ENCODE peak calls at places on chromosomes 4 and X, in five cellular contexts. B is upper lobe of left lung, G is transverse colon, E is tibial artery, Y is AG04450. J is an unnamed sample.

GRCh38 chr4:113952452-113953029 is 26.9 kb downstream of the ARSJ start:
- DNase-seq in B (no peak), G (no peak), E (no peak), Y (no peak), J (no peak)

GRCh38 chr4:164446516-164446915 is 307.4 kb upstream of the SMIM31 start:
- DNase-seq in B (no peak), G (no peak), E (no peak), Y (no peak), J (no peak)

GRCh38 chrX:154545673-154546274 is 872 bp downstream of the G6PD start:
- DNase-seq in B (no peak), G (no peak), E (no peak), Y (no peak), J (no peak)

GRCh38 chrX:130682990-130683389 is 220.0 kb downstream of the ENOX2 start:
- DNase-seq in B (no peak), G (no peak), E (no peak), Y (no peak), J (no peak)

GRCh38 chr4:6225469-6225868 is 25.1 kb upstream of the JAKMIP1 start:
- DNase-seq in B (no peak), G (no peak), E (peak; percentile 13), Y (no peak), J (no peak)

GRCh38 chrX:19075754-19076153 is 46.5 kb downstream of the ADGRG2 start:
- DNase-seq in B (no peak), G (no peak), E (no peak), Y (no peak), J (no peak)

GRCh38 chr4:84814100-84814750 is 152.3 kb downstream of the WDFY3 start:
- DNase-seq in B (peak; percentile 50), G (no peak), E (peak; percentile 48), Y (peak; percentile 61), J (peak; percentile 57)

GRCh38 chrX:23737413-23737812 is 5.7 kb downstream of the ACOT9 start:
- DNase-seq in B (no peak), G (no peak), E (no peak), Y (no peak), J (no peak)

GRCh38 chr4:121758896-121759568 is 5.9 kb downstream of the SMIM43 start:
- DNase-seq in B (no peak), G (no peak), E (no peak), Y (no peak), J (no peak)

GRCh38 chrX:47587906-47588735 is 5.9 kb downstream of the TIMP1 start:
- DNase-seq in B (no peak), G (no peak), E (no peak), Y (no peak), J (no peak)

GRCh38 chr4:81839347-81840042 is 367.8 kb upstream of the RASGEF1B start:
- DNase-seq in B (no peak), G (no peak), E (no peak), Y (no peak), J (no peak)

GRCh38 chr4:11428161-11428700 is 463 bp downstream of the HS3ST1 start:
- DNase-seq in B (peak; percentile 25), G (no peak), E (no peak), Y (no peak), J (no peak)

GRCh38 chrX:31279359-31279758 is 207.5 kb upstream of the FTHL17 start:
- DNase-seq in B (no peak), G (no peak), E (no peak), Y (no peak), J (no peak)

GRCh38 chr4:27184508-27185155 is 324.0 kb downstream of the STIM2 start:
- DNase-seq in B (no peak), G (no peak), E (no peak), Y (no peak), J (no peak)

GRCh38 chr4:42149004-42149403 is 3.5 kb downstream of the BEND4 start:
- DNase-seq in B (no peak), G (no peak), E (no peak), Y (no peak), J (no peak)

GRCh38 chr4:18167831-18168230 is 146.3 kb upstream of the LCORL start:
- DNase-seq in B (no peak), G (no peak), E (no peak), Y (no peak), J (no peak)

GRCh38 chr4:168648929-168649328 is 152.1 kb downstream of the PALLD start:
- DNase-seq in B (no peak), G (no peak), E (no peak), Y (no peak), J (no peak)

GRCh38 chrX:26851981-26852380 is 611.2 kb downstream of the PPP4R3C start:
- DNase-seq in B (no peak), G (no peak), E (no peak), Y (no peak), J (no peak)

GRCh38 chr4:53192496-53192895 is 173.4 kb downstream of the SCFD2 start:
- DNase-seq in B (no peak), G (no peak), E (no peak), Y (no peak), J (no peak)

GRCh38 chr4:87005690-87006461 is 71.1 kb downstream of the AFF1 start:
- DNase-seq in B (no peak), G (peak; percentile 34), E (no peak), Y (no peak), J (no peak)

GRCh38 chr4:8597791-8598190 is 5.2 kb downstream of the CPZ start:
- DNase-seq in B (no peak), G (no peak), E (no peak), Y (no peak), J (no peak)

GRCh38 chr4:59979061-59979460 is 1221.1 kb upstream of the ADGRL3 start:
- DNase-seq in B (peak; percentile 49), G (no peak), E (no peak), Y (no peak), J (no peak)

GRCh38 chr4:172725581-172725980 is 443.0 kb upstream of the GALNT7 start:
- DNase-seq in B (no peak), G (no peak), E (no peak), Y (no peak), J (no peak)

GRCh38 chr4:147975325-147975724 is 243.4 kb downstream of the ARHGAP10 start:
- DNase-seq in B (no peak), G (no peak), E (peak; percentile 38), Y (no peak), J (no peak)

GRCh38 chr4:19944251-19944650 is 307.5 kb upstream of the SLIT2 start:
- DNase-seq in B (no peak), G (no peak), E (no peak), Y (no peak), J (no peak)

GRCh38 chr4:178633263-178633662 is 1191.0 kb upstream of the AGA start:
- DNase-seq in B (no peak), G (no peak), E (no peak), Y (no peak), J (no peak)

GRCh38 chrX:142096263-142096662 is 108.8 kb downstream of the MAGEC2 start:
- DNase-seq in B (no peak), G (no peak), E (no peak), Y (no peak), J (no peak)

GRCh38 chr4:79588679-79589078 is 180.7 kb upstream of the GK2 start:
- DNase-seq in B (no peak), G (no peak), E (no peak), Y (no peak), J (no peak)

GRCh38 chr4:83852085-83852451 is 316.2 kb downstream of the GPAT3 start:
- DNase-seq in B (no peak), G (no peak), E (no peak), Y (peak; percentile 52), J (no peak)

GRCh38 chrX:39309721-39310152 is 508.5 kb downstream of the MID1IP1 start:
- DNase-seq in B (no peak), G (no peak), E (no peak), Y (no peak), J (no peak)

GRCh38 chr4:1211951-1212545 is 36.9 kb downstream of the CTBP1 start:
- DNase-seq in B (no peak), G (no peak), E (no peak), Y (no peak), J (peak; percentile 65)

GRCh38 chr4:1215347-1216075 is 33.4 kb downstream of the CTBP1 start:
- DNase-seq in B (no peak), G (peak; percentile 74), E (no peak), Y (no peak), J (no peak)

GRCh38 chr4:1214101-1215095 is 34.5 kb downstream of the CTBP1 start:
- DNase-seq in B (no peak), G (no peak), E (no peak), Y (no peak), J (no peak)

GRCh38 chr4:1212546-1213335 is 36.2 kb downstream of the CTBP1 start:
- DNase-seq in B (no peak), G (no peak), E (no peak), Y (no peak), J (no peak)

DNA sequence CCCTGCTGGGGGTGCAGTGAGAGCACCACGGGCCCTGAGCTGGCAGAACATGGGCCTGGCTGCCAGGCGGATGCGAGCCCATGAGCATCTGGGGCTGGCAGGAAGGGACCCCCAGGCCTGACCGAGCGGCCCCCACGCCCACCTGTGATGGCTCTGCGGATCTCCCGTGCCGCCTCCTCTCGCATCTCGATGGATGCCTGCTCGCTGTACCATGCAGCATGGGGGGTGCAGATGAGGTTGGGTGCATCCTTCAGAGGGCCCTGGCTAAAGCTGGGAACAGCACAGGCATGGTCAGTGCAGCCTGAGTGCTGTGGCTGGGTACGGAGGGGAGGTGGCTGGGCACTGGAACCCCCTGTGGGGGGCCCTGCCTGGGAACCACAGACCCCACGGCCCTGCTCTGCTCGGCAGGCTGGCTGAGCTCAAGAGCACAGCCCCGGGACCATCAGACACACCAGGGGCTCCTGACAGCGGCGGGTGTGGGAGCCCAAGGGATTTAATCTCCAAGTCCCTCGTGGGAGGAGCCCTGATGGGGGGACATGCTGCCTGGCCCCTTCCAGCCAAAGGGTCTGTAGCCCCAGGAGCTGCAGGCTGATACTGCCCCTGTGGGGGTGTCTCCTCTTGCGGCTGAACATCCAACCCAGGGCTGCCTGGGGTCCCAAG is 35.5 kb downstream of the CTBP1 start:
- DNase-seq in B (no peak), G (no peak), E (no peak), Y (no peak), J (no peak)
- H3K27ac ChIP-seq in B (peak overlapping the region; percentile 36), G (no peak overlapping the region), E (no peak overlapping the region), Y (peak overlapping the region; percentile 11), J (no peak overlapping the region)

GRCh38 chr4:58075724-58076123 is 965.5 kb upstream of the IGFBP7 start:
- DNase-seq in B (no peak), G (no peak), E (no peak), Y (no peak), J (no peak)

GRCh38 chr4:58081356-58081755 is 971.2 kb upstream of the IGFBP7 start:
- DNase-seq in B (no peak), G (no peak), E (no peak), Y (no peak), J (no peak)
- TF ChIP-seq CTCF in B (no peak), G (no peak), E (no peak), Y (no peak), J (no peak)

GRCh38 chrX:132603700-132604286 is 115.0 kb upstream of the MBNL3 start:
- DNase-seq in B (no peak), G (no peak), E (no peak), Y (no peak), J (no peak)
- H3K4me3 ChIP-seq in B (no peak overlapping the region), G (no peak overlapping the region), E (no peak overlapping the region), Y (no peak overlapping the region), J (no peak overlapping the region)

GRCh38 chrX:64204701-64205440 is 637 bp downstream of the AMER1 start:
- DNase-seq in B (peak; percentile 29), G (no peak), E (peak; percentile 21), Y (no peak), J (peak; percentile 60)
- H3K27ac ChIP-seq in B (peak overlapping the region; percentile 90), G (peak overlapping the region; percentile 95), E (peak overlapping the region; percentile 95), Y (peak overlapping the region; percentile 70), J (no peak overlapping the region)